ENCODE peak calls at places on chromosomes 2 and 18, in six cellular contexts. One of them, this sample, is unnamed.

GRCh38 chr2:237113026-237113810 is 27.5 kb downstream of the COPS8 start:
- DNase-seq in GM18507: no peak
- DNase-seq in prostate gland: no peak
- DNase-seq in naive B cell: no peak
- DNase-seq in dorsolateral prefrontal cortex: no peak
- DNase-seq in CD4-positive, alpha-beta T cell: no peak
- DNase-seq in this sample: no peak

GRCh38 chr2:205505344-205505743 is 177.0 kb upstream of the NRP2 start:
- DNase-seq in dorsolateral prefrontal cortex: no peak
- DNase-seq in CD4-positive, alpha-beta T cell: no peak
- DNase-seq in naive B cell: no peak
- DNase-seq in prostate gland: no peak
- DNase-seq in GM18507: no peak
- DNase-seq in this sample: no peak

GRCh38 chr18:35478520-35479435 is 19.0 kb downstream of the INO80C start:
- DNase-seq in dorsolateral prefrontal cortex: peak; percentile 36
- DNase-seq in CD4-positive, alpha-beta T cell: no peak
- DNase-seq in GM18507: no peak
- DNase-seq in naive B cell: no peak
- DNase-seq in prostate gland: no peak
- DNase-seq in this sample: no peak

GRCh38 chr2:227052879-227053278 is 111.1 kb downstream of the COL4A4 start:
- DNase-seq in GM18507: no peak
- DNase-seq in dorsolateral prefrontal cortex: no peak
- DNase-seq in CD4-positive, alpha-beta T cell: no peak
- DNase-seq in prostate gland: peak; percentile 39
- DNase-seq in naive B cell: no peak
- DNase-seq in this sample: no peak

GRCh38 chr2:71498261-71498701 is 44.9 kb downstream of the DYSF start:
- DNase-seq in CD4-positive, alpha-beta T cell: no peak
- DNase-seq in dorsolateral prefrontal cortex: no peak
- DNase-seq in naive B cell: no peak
- DNase-seq in GM18507: no peak
- DNase-seq in prostate gland: no peak
- DNase-seq in this sample: no peak

GRCh38 chr2:210461401-210461800 is 15.2 kb downstream of the LANCL1 start:
- DNase-seq in naive B cell: peak; percentile 53
- DNase-seq in prostate gland: no peak
- DNase-seq in GM18507: no peak
- DNase-seq in CD4-positive, alpha-beta T cell: no peak
- DNase-seq in dorsolateral prefrontal cortex: no peak
- DNase-seq in this sample: no peak

GRCh38 chr2:3692375-3692774 is 11.0 kb upstream of the DCDC2C start:
- DNase-seq in GM18507: no peak
- DNase-seq in prostate gland: no peak
- DNase-seq in dorsolateral prefrontal cortex: no peak
- DNase-seq in naive B cell: no peak
- DNase-seq in CD4-positive, alpha-beta T cell: no peak
- DNase-seq in this sample: no peak

GRCh38 chr18:55280515-55280914 is 307.5 kb downstream of the TCF4 start:
- DNase-seq in GM18507: no peak
- DNase-seq in dorsolateral prefrontal cortex: no peak
- DNase-seq in prostate gland: no peak
- DNase-seq in CD4-positive, alpha-beta T cell: no peak
- DNase-seq in naive B cell: no peak
- DNase-seq in this sample: no peak

GRCh38 chr18:37985126-37985525 is 419.5 kb upstream of the CELF4 start:
- DNase-seq in CD4-positive, alpha-beta T cell: no peak
- DNase-seq in GM18507: no peak
- DNase-seq in naive B cell: no peak
- DNase-seq in dorsolateral prefrontal cortex: no peak
- DNase-seq in prostate gland: no peak
- DNase-seq in this sample: no peak

GRCh38 chr2:105042189-105042588 is 4.3 kb downstream of the MRPS9 start:
- DNase-seq in naive B cell: no peak
- DNase-seq in dorsolateral prefrontal cortex: no peak
- DNase-seq in CD4-positive, alpha-beta T cell: no peak
- DNase-seq in prostate gland: no peak
- DNase-seq in GM18507: no peak
- DNase-seq in this sample: no peak

GRCh38 chr2:71615769-71616730 is 162.7 kb downstream of the DYSF start:
- DNase-seq in naive B cell: no peak
- DNase-seq in dorsolateral prefrontal cortex: no peak
- DNase-seq in CD4-positive, alpha-beta T cell: no peak
- DNase-seq in GM18507: no peak
- DNase-seq in prostate gland: no peak
- DNase-seq in this sample: no peak

GRCh38 chr2:140916410-140916809 is 1214.4 kb downstream of the LRP1B start:
- DNase-seq in GM18507: no peak
- DNase-seq in dorsolateral prefrontal cortex: no peak
- DNase-seq in CD4-positive, alpha-beta T cell: no peak
- DNase-seq in naive B cell: no peak
- DNase-seq in prostate gland: no peak
- DNase-seq in this sample: no peak

GRCh38 chr18:41936471-41937134 is 18.4 kb upstream of the PIK3C3 start:
- DNase-seq in CD4-positive, alpha-beta T cell: no peak
- DNase-seq in GM18507: no peak
- DNase-seq in prostate gland: no peak
- DNase-seq in dorsolateral prefrontal cortex: no peak
- DNase-seq in naive B cell: no peak
- DNase-seq in this sample: no peak

GRCh38 chr18:57839942-57840381 is 36.8 kb upstream of the ATP8B1 start:
- DNase-seq in dorsolateral prefrontal cortex: no peak
- DNase-seq in prostate gland: no peak
- DNase-seq in GM18507: no peak
- DNase-seq in naive B cell: no peak
- DNase-seq in CD4-positive, alpha-beta T cell: no peak
- DNase-seq in this sample: no peak

GRCh38 chr18:65750421-65751144 is at the start of gene CDH7:
- DNase-seq in dorsolateral prefrontal cortex: no peak
- DNase-seq in prostate gland: peak; percentile 16
- DNase-seq in GM18507: no peak
- DNase-seq in CD4-positive, alpha-beta T cell: no peak
- DNase-seq in naive B cell: peak; percentile 2
- DNase-seq in this sample: no peak

GRCh38 chr2:46047280-46047679 is 249.9 kb upstream of the EPAS1 start:
- DNase-seq in CD4-positive, alpha-beta T cell: no peak
- DNase-seq in naive B cell: no peak
- DNase-seq in GM18507: no peak
- DNase-seq in prostate gland: no peak
- DNase-seq in dorsolateral prefrontal cortex: no peak
- DNase-seq in this sample: no peak

GRCh38 chr2:26764078-26764887 is at the start of gene SLC35F6:
- DNase-seq in naive B cell: peak; percentile 82
- DNase-seq in prostate gland: peak; percentile 73
- DNase-seq in CD4-positive, alpha-beta T cell: peak; percentile 83
- DNase-seq in GM18507: peak; percentile 83
- DNase-seq in dorsolateral prefrontal cortex: peak; percentile 77
- DNase-seq in this sample: no peak

GRCh38 chr18:78849046-78849445 is 130.6 kb upstream of the SALL3 start:
- DNase-seq in dorsolateral prefrontal cortex: no peak
- DNase-seq in naive B cell: no peak
- DNase-seq in prostate gland: no peak
- DNase-seq in GM18507: no peak
- DNase-seq in CD4-positive, alpha-beta T cell: no peak
- DNase-seq in this sample: no peak

GRCh38 chr18:43772907-43773306 is 495.6 kb upstream of the SYT4 start:
- DNase-seq in naive B cell: no peak
- DNase-seq in GM18507: no peak
- DNase-seq in CD4-positive, alpha-beta T cell: no peak
- DNase-seq in prostate gland: no peak
- DNase-seq in dorsolateral prefrontal cortex: no peak
- DNase-seq in this sample: no peak

This sample was measured in SIG-M5.